ENCODE peak calls at places on chromosomes 16 and 17, in four cellular contexts. Y, W, A and Z are unnamed samples.

GRCh38 chr17:49497147-49498036 is 2.3 kb downstream of the NGFR start:
- DNase-seq in Y (no peak), W (no peak), A (peak; percentile 62), Z (no peak)

GRCh38 chr17:4605826-4606225 is 21.5 kb downstream of the SMTNL2 start:
- DNase-seq in Y (no peak), W (no peak), A (peak; percentile 66), Z (no peak)

GRCh38 chr16:53089434-53090270 is 34.9 kb downstream of the CHD9 start:
- DNase-seq in Y (no peak), W (no peak), A (no peak), Z (no peak)

GRCh38 chr17:61816538-61816937 is 46.8 kb downstream of the BRIP1 start:
- DNase-seq in Y (no peak), W (no peak), A (no peak), Z (no peak)

GRCh38 chr16:48558269-48558915 is 51.6 kb downstream of the N4BP1 start:
- DNase-seq in Y (peak; percentile 37), W (no peak), A (no peak), Z (no peak)

GRCh38 chr16:11207646-11208045 is 48.4 kb downstream of the SOCS1 start:
- DNase-seq in Y (no peak), W (no peak), A (no peak), Z (no peak)

GRCh38 chr16:1773703-1774455 is 945 bp upstream of the MRPS34 start:
- DNase-seq in Y (no peak), W (no peak), A (no peak), Z (no peak)

GRCh38 chr16:59356709-59357108 is 622.6 kb upstream of the GOT2 start:
- DNase-seq in Y (no peak), W (no peak), A (no peak), Z (no peak)

GRCh38 chr16:79664407-79664806 is 63.9 kb upstream of the MAF start:
- DNase-seq in Y (no peak), W (no peak), A (no peak), Z (no peak)